ENCODE peak calls at places on chromosomes 16 and 17, in five cellular contexts. V is mesenchymal stem cell; B is EL; A is activated CD4-positive, CD25-positive, alpha-beta regulatory T cell; X is cardiac fibroblast. I is an unnamed sample.

GRCh38 chr17:9022553-9023388 is 1.5 kb downstream of the NTN1 start:
- DNase-seq in V (peak), B (peak), A (no peak), X (peak), I (no peak)

GRCh38 chr16:22220076-22220453 is 14.0 kb downstream of the EEF2K start:
- DNase-seq in V (peak), B (no peak), A (no peak), X (peak), I (no peak)

GRCh38 chr17:8698142-8699050 is 46.2 kb downstream of the CCDC42 start:
- DNase-seq in V (peak), B (peak), A (no peak), X (peak), I (no peak)

GRCh38 chr17:57357830-57358426 is 101.6 kb downstream of the MSI2 start:
- DNase-seq in V (no peak), B (no peak), A (no peak), X (no peak), I (peak)

GRCh38 chr17:50686494-50687199 is 21.1 kb downstream of the ANKRD40 start:
- DNase-seq in V (peak), B (peak), A (no peak), X (peak), I (no peak)

GRCh38 chr17:75566456-75567233 is 21.0 kb upstream of the MYO15B start:
- DNase-seq in V (no peak), B (no peak), A (no peak), X (no peak), I (no peak)

GRCh38 chr16:55613578-55614333 is 42.0 kb upstream of the SLC6A2 start:
- DNase-seq in V (no peak), B (no peak), A (no peak), X (peak), I (no peak)

GRCh38 chr17:29283496-29283895 is 10.5 kb downstream of the NUFIP2 start:
- DNase-seq in V (no peak), B (peak), A (no peak), X (no peak), I (peak)

GRCh38 chr17:6752068-6752909 is 3.6 kb upstream of the XAF1 start:
- DNase-seq in V (peak), B (peak), A (no peak), X (peak), I (no peak)